ENCODE peak calls at places on chromosome 16, in nine cellular contexts. Z, E, L, F, U, J, V, I and D are unnamed samples.

GRCh38 chr16:53219795-53220194 is 165.0 kb downstream of the CHD9 start:
- DNase-seq in Z (no peak), U (no peak), J (no peak), V (no peak), I (no peak), L (no peak), F (peak; percentile 69), E (peak; percentile 49), D (no peak)

GRCh38 chr16:471353-472198 is 46.1 kb downstream of the RAB11FIP3 start:
- DNase-seq in E (no peak), V (no peak), F (peak; percentile 19), U (no peak), Z (peak; percentile 45), L (no peak), J (no peak), I (no peak), D (peak; percentile 36)

GRCh38 chr16:25065899-25066298 is 45.6 kb upstream of the LCMT1 start:
- DNase-seq in I (no peak), U (no peak), F (no peak), Z (no peak), J (no peak), L (no peak), E (no peak), V (peak; percentile 15), D (no peak)

GRCh38 chr16:9049241-9049640 is 42.2 kb upstream of the HAPSTR1 start:
- DNase-seq in I (no peak), F (peak; percentile 97), E (peak; percentile 59), Z (no peak), J (no peak), U (no peak), L (no peak), V (no peak), D (no peak)

GRCh38 chr16:70495425-70496182 is 27.8 kb downstream of the COG4 start:
- DNase-seq in E (no peak), U (no peak), F (no peak), Z (no peak), L (no peak), V (no peak), I (no peak), J (no peak), D (no peak)

GRCh38 chr16:50717109-50717893 is 23.9 kb downstream of the NOD2 start:
- DNase-seq in Z (no peak), F (no peak), E (no peak), I (no peak), U (no peak), V (no peak), J (no peak), L (no peak), D (no peak)

GRCh38 chr16:19231881-19232280 is 53.6 kb upstream of the CLEC19A start:
- DNase-seq in V (no peak), F (no peak), U (no peak), I (no peak), Z (no peak), J (no peak), L (peak; percentile 41), E (no peak), D (no peak)

GRCh38 chr16:83134638-83135037 is 507.9 kb downstream of the CDH13 start:
- DNase-seq in J (no peak), U (no peak), E (no peak), I (no peak), V (no peak), F (no peak), Z (no peak), L (no peak), D (no peak)

GRCh38 chr16:1822801-1823200 is 3.8 kb downstream of the HAGH start:
- DNase-seq in E (no peak), F (no peak), L (no peak), Z (no peak), U (no peak), V (no peak), J (no peak), I (no peak), D (no peak)

GRCh38 chr16:1821861-1822611 is 4.6 kb downstream of the HAGH start:
- DNase-seq in I (no peak), F (no peak), J (no peak), E (no peak), V (no peak), U (no peak), Z (no peak), L (no peak), D (no peak)

GRCh38 chr16:1820096-1820972 is 6.3 kb downstream of the HAGH start:
- DNase-seq in V (no peak), Z (no peak), J (no peak), F (no peak), I (no peak), E (no peak), U (no peak), L (no peak), D (no peak)

GRCh38 chr16:1819611-1820010 is 7.0 kb downstream of the HAGH start:
- DNase-seq in I (no peak), V (no peak), Z (no peak), F (no peak), E (no peak), U (no peak), L (no peak), J (no peak), D (no peak)

DNA sequence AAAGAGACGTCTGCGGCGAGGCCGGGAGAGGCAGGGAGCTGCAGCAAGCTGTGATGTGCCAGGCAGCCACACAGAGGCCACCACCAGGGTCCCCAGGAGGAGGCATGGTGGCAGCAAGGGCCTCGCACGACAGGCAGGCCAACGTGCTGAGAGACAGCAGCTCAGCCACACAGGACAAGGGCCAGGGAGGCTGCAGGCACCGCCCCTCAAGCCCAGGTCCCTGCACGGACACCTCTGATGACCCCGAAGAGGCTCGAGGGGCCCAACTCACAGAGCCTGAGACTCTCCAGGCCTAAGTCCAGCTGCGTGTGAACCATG is 5.7 kb downstream of the HAGH start:
- DNase-seq in E (no peak), F (no peak), Z (no peak), L (no peak), J (no peak), U (no peak), I (no peak), V (no peak), D (no peak)
- H3K36me3 ChIP-seq in E (peaks cover 17% of the 10 kb centered on the region), F (peaks cover 16% of the 10 kb centered on the region), Z (peaks cover 17% of the 10 kb centered on the region), L (peaks cover 61% of the 10 kb centered on the region), J (peaks cover 38% of the 10 kb centered on the region), U (peaks cover 56% of the 10 kb centered on the region), I (peaks cover 8% of the 10 kb centered on the region), V (peaks cover 41% of the 10 kb centered on the region), D (peaks cover 12% of the 10 kb centered on the region)

GRCh38 chr16:20746461-20746860 is 4.8 kb upstream of the THUMPD1 start:
- DNase-seq in F (no peak), V (no peak), Z (no peak), E (no peak), I (no peak), U (peak; percentile 47), J (no peak), L (no peak), D (no peak)
- H3K4me1 ChIP-seq in F (no peaks in the 10 kb centered on the region), V (peaks cover 22% of the 10 kb centered on the region), Z (no peaks in the 10 kb centered on the region), E (no peaks in the 10 kb centered on the region), I (peaks cover 5% of the 10 kb centered on the region), U (peaks cover 5% of the 10 kb centered on the region), J (peaks cover 4% of the 10 kb centered on the region), L (no peaks in the 10 kb centered on the region), D (no peaks in the 10 kb centered on the region)

DNA sequence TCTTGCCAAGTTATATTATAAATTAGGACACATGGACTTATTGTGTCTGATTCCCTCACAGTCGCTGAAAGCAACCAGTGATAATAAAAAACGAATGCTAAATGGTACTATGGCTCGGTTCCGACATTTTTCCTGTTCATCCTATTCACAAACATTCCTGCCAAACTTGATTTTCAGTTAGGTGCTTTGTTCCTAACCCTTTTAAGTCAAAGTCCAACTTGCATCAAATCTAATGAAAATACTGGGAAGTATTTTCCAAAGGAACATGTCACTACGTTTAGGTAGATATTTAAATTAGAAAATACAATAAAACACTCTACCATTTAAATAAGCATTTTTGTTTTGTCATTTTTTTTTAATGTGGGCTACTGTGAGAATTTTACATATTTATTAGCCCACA is 21.0 kb downstream of the SETD6 start:
- DNase-seq in Z (no peak), V (no peak), L (no peak), F (no peak), I (no peak), E (no peak), J (no peak), U (no peak), D (no peak)
- H3K36me3 ChIP-seq in Z (peaks cover 44% of the 10 kb centered on the region), V (peaks cover 94% of the 10 kb centered on the region), L (peaks cover 93% of the 10 kb centered on the region), F (peaks cover 65% of the 10 kb centered on the region), I (peaks cover 41% of the 10 kb centered on the region), E (peaks cover 94% of the 10 kb centered on the region), J (peaks cover 80% of the 10 kb centered on the region), U (peaks cover 84% of the 10 kb centered on the region), D (peaks cover 97% of the 10 kb centered on the region)

GRCh38 chr16:89406277-89406888 is 84.0 kb downstream of the ANKRD11 start:
- DNase-seq in J (no peak), V (no peak), L (no peak), Z (no peak), U (no peak), I (peak; percentile 55), F (no peak), E (no peak), D (peak; percentile 65)
- H3K4me1 ChIP-seq in J (peaks cover 92% of the 10 kb centered on the region), V (peaks cover 85% of the 10 kb centered on the region), L (peaks cover 40% of the 10 kb centered on the region), Z (peaks cover 50% of the 10 kb centered on the region), U (peaks cover 97% of the 10 kb centered on the region), I (peaks cover 85% of the 10 kb centered on the region), F (peaks cover 37% of the 10 kb centered on the region), E (peaks cover 40% of the 10 kb centered on the region), D (peaks cover 30% of the 10 kb centered on the region)